ENCODE peak calls at places on chromosomes 11 and 22, in nine cellular contexts. D is kidney tubule cell, O is WTC11, F is pancreas, J is hippocampal formation, Y is aorta, L is prostate gland, Q is fibroblast of mammary gland, P is GM04503. A is an unnamed sample.
A peak's percentile ranks its signal among the peaks of the same experiment; 100 is the strongest.

GRCh38 chr11:122342089-122342749 is 226.2 kb upstream of the BLID start:
- DNase-seq in D (peak; percentile 89), O (no peak), F (no peak), J (no peak), Y (no peak), L (no peak), Q (peak; percentile 46), P (no peak), A (no peak)

GRCh38 chr22:29784451-29785361 is 17.5 kb downstream of the UQCR10 start:
- DNase-seq in D (no peak), O (no peak), F (no peak), J (peak; percentile 64), Y (no peak), L (no peak), Q (no peak), P (no peak), A (no peak)

GRCh38 chr11:35525501-35526175 is at the start of gene PAMR1:
- DNase-seq in D (peak; percentile 28), O (peak; percentile 72), F (peak; percentile 61), J (no peak), Y (peak; percentile 84), L (peak; percentile 28), Q (peak; percentile 82), P (peak; percentile 28), A (no peak)

GRCh38 chr22:46661221-46661851 is 41.1 kb downstream of the GRAMD4 start:
- DNase-seq in D (peak; percentile 39), O (no peak), F (no peak), J (no peak), Y (no peak), L (peak; percentile 34), Q (peak; percentile 79), P (no peak), A (peak; percentile 52)

GRCh38 chr11:120231963-120232362 is 8.0 kb upstream of the POU2F3 start:
- DNase-seq in D (no peak), O (no peak), F (no peak), J (no peak), Y (no peak), L (no peak), Q (no peak), P (no peak), A (no peak)

GRCh38 chr11:116605543-116605942 is 167.2 kb downstream of the BUD13 start:
- DNase-seq in D (peak; percentile 53), O (peak; percentile 95), F (no peak), J (no peak), Y (no peak), L (no peak), Q (peak; percentile 6), P (no peak), A (peak; percentile 64)

GRCh38 chr22:48740086-48740730 is 1087.5 kb downstream of the BRD1 start:
- DNase-seq in D (no peak), O (peak; percentile 7), F (no peak), J (no peak), Y (peak; percentile 57), L (no peak), Q (no peak), P (no peak), A (peak; percentile 0)

GRCh38 chr11:15216678-15217077 is 102.0 kb downstream of the INSC start:
- DNase-seq in D (no peak), O (peak; percentile 36), F (no peak), J (no peak), Y (no peak), L (no peak), Q (no peak), P (no peak), A (no peak)

GRCh38 chr11:68038718-68039525 is at the start of gene TCIRG1:
- DNase-seq in D (peak; percentile 87), O (peak; percentile 73), F (peak; percentile 91), J (no peak), Y (peak; percentile 94), L (peak; percentile 88), Q (peak; percentile 80), P (peak; percentile 43), A (peak; percentile 86)

GRCh38 chr22:28801845-28802594 is 1.7 kb upstream of the XBP1 start:
- DNase-seq in D (peak; percentile 23), O (no peak), F (no peak), J (no peak), Y (no peak), L (no peak), Q (peak; percentile 42), P (no peak), A (no peak)

GRCh38 chr22:34975721-34976120 is 90.2 kb upstream of the ISX start:
- DNase-seq in D (peak; percentile 43), O (peak; percentile 24), F (no peak), J (no peak), Y (no peak), L (no peak), Q (no peak), P (no peak), A (no peak)

GRCh38 chr11:77259681-77260080 is 41.8 kb downstream of the GDPD4 start:
- DNase-seq in D (no peak), O (no peak), F (no peak), J (no peak), Y (no peak), L (no peak), Q (peak; percentile 68), P (no peak), A (no peak)